ENCODE peak calls at places on chromosomes 16 and 17, in five cellular contexts. S is HFF-Myc; K is HS-5; E is neural crest cell; J is activated naive CD8-positive, alpha-beta T cell treated with anti-CD3 and anti-CD28 coated beads, Interleukin-2, amount 50 U/mL, for 16 hours. C is an unnamed sample.

GRCh38 chr16:85746431-85747227 is 4.3 kb downstream of the C16orf74 start:
- DNase-seq in K (no peak), S (no peak), J (no peak), E (no peak), C (no peak)

GRCh38 chr16:4918790-4919210 is 18.1 kb downstream of the PPL start:
- DNase-seq in J (no peak), K (no peak), E (no peak), S (no peak), C (no peak)

GRCh38 chr16:89187337-89188063 is 12.8 kb downstream of the SLC22A31 start:
- DNase-seq in K (no peak), E (peak), J (no peak), S (no peak), C (peak)

GRCh38 chr17:5854871-5855554 is 215.2 kb upstream of the WSCD1 start:
- DNase-seq in J (no peak), K (no peak), E (no peak), S (no peak), C (no peak)

GRCh38 chr17:83181991-83182619 is 102.7 kb downstream of the METRNL start:
- DNase-seq in K (no peak), S (no peak), J (no peak), E (no peak), C (peak)

GRCh38 chr17:1229891-1230571 is 40.2 kb upstream of the BHLHA9 start:
- DNase-seq in E (no peak), K (no peak), J (no peak), S (no peak), C (no peak)

GRCh38 chr16:88878967-88879787 is 12.7 kb upstream of the PABPN1L start:
- DNase-seq in J (no peak), E (no peak), S (no peak), K (no peak), C (no peak)

GRCh38 chr16:84830765-84831384 is 11.1 kb downstream of the CRISPLD2 start:
- DNase-seq in E (no peak), S (no peak), K (no peak), J (no peak), C (no peak)

GRCh38 chr16:26137956-26138355 is 446.2 kb downstream of the HS3ST4 start:
- DNase-seq in K (no peak), J (no peak), S (no peak), E (no peak), C (no peak)

GRCh38 chr17:44807817-44808155 is 22.3 kb downstream of the GJC1 start:
- DNase-seq in E (no peak), J (no peak), S (peak), K (no peak), C (no peak)

GRCh38 chr16:59632266-59632855 is 898.2 kb upstream of the GOT2 start:
- DNase-seq in S (no peak), K (peak), E (no peak), J (no peak), C (no peak)

GRCh38 chr16:76214856-76215255 is 62.3 kb upstream of the CNTNAP4 start:
- DNase-seq in E (no peak), K (no peak), J (no peak), S (no peak), C (no peak)

GRCh38 chr17:36742267-36743000 is 141.1 kb downstream of the MRM1 start:
- DNase-seq in S (no peak), K (no peak), E (no peak), J (no peak), C (peak)

GRCh38 chr17:6749519-6749918 is 6.3 kb upstream of the XAF1 start:
- DNase-seq in K (no peak), S (no peak), E (no peak), J (no peak), C (no peak)

GRCh38 chr16:57863434-57864160 is 61.3 kb upstream of the KIFC3 start:
- DNase-seq in E (peak), J (no peak), K (peak), S (peak), C (no peak)

GRCh38 chr16:22318690-22319358 is 21.6 kb downstream of the POLR3E start:
- DNase-seq in E (peak), K (no peak), J (no peak), S (no peak), C (no peak)

GRCh38 chr17:73192219-73192893 is 499 bp upstream of the COG1 start:
- DNase-seq in E (peak), S (no peak), J (peak), K (peak), C (peak)

GRCh38 chr16:11201498-11202259 is 54.3 kb downstream of the SOCS1 start:
- DNase-seq in E (no peak), J (no peak), S (peak), K (peak), C (no peak)

GRCh38 chr16:66462912-66463311 is 35.8 kb downstream of the BEAN1 start:
- DNase-seq in S (no peak), E (no peak), K (no peak), J (no peak), C (no peak)

GRCh38 chr17:19448341-19449268 is 37.6 kb downstream of the RNF112 start:
- DNase-seq in J (no peak), K (peak), S (peak), E (no peak), C (no peak)

GRCh38 chr16:84513111-84514065 is 8.9 kb upstream of the MEAK7 start:
- DNase-seq in E (no peak), J (no peak), S (no peak), K (no peak), C (no peak)

GRCh38 chr17:67376509-67376891 is 581 bp upstream of the PITPNC1 start:
- DNase-seq in J (no peak), E (no peak), K (no peak), S (peak), C (no peak)

GRCh38 chr17:62186841-62187240 is 121.8 kb upstream of the MED13 start:
- DNase-seq in J (no peak), S (no peak), K (no peak), E (no peak), C (no peak)

GRCh38 chr17:29102741-29103181 is 59.8 kb downstream of the PIPOX start:
- DNase-seq in J (no peak), S (no peak), E (no peak), K (no peak), C (no peak)

GRCh38 chr16:6209355-6209930 is 1111.8 kb upstream of the EEF2KMT start:
- DNase-seq in E (no peak), J (no peak), S (no peak), K (no peak), C (no peak)

GRCh38 chr17:37429442-37429841 is 22.8 kb downstream of the TADA2A start:
- DNase-seq in S (no peak), K (no peak), J (no peak), E (no peak), C (no peak)

C was measured in ecto neural progenitor cell.